ENCODE peak calls at places on chromosomes 12 and 14, in eight cellular contexts. Y, A, I, M, Z, F, K and W are unnamed samples. For H3K4me1, the result is how much of the 10 kb centered on the place peaks cover.

GRCh38 chr12:120581998-120582397 is 796 bp upstream of the POP5 start:
- DNase-seq in F (no peak), A (no peak), I (no peak), M (peak), Z (no peak), Y (no peak), K (no peak), W (no peak)

GRCh38 chr12:107560194-107560905 is 125.2 kb upstream of the PWP1 start:
- DNase-seq in K (peak), Z (no peak), A (no peak), F (peak), Y (peak), M (no peak), I (no peak), W (peak)

GRCh38 chr12:58459191-58459590 is 461.1 kb downstream of the LRIG3 start:
- DNase-seq in Z (no peak), K (no peak), A (no peak), Y (no peak), F (no peak), I (no peak), M (peak), W (no peak)

GRCh38 chr14:47332099-47332498 is 343.3 kb downstream of the MDGA2 start:
- DNase-seq in F (no peak), M (no peak), Z (no peak), K (no peak), Y (no peak), A (no peak), I (no peak), W (no peak)

GRCh38 chr12:113891737-113892520 is 74.2 kb downstream of the RBM19 start:
- DNase-seq in I (no peak), Z (no peak), A (no peak), F (peak), K (no peak), M (no peak), Y (no peak), W (no peak)

GRCh38 chr14:105087308-105087962 is 22.2 kb upstream of the GPR132 start:
- DNase-seq in Z (peak), A (peak), K (peak), Y (peak), I (peak), F (no peak), M (peak), W (peak)

GRCh38 chr14:92914087-92914656 is 8.8 kb upstream of the CHGA start:
- DNase-seq in I (peak), Z (peak), A (peak), F (no peak), Y (no peak), K (peak), M (peak), W (peak)

GRCh38 chr14:94370524-94370910 is 17.9 kb downstream of the SERPINA1 start:
- DNase-seq in Y (no peak), K (no peak), M (no peak), F (no peak), Z (no peak), A (no peak), I (no peak), W (no peak)

GRCh38 chr12:62736596-62736995 is 198.4 kb downstream of the PPM1H start:
- DNase-seq in M (no peak), Z (no peak), F (no peak), Y (peak), A (peak), I (no peak), K (no peak), W (no peak)

GRCh38 chr12:3913278-3913677 is 40.1 kb upstream of the PARP11 start:
- DNase-seq in F (no peak), K (no peak), A (no peak), I (no peak), Z (no peak), Y (no peak), M (no peak), W (no peak)

GRCh38 chr12:58364389-58365086 is 423.2 kb downstream of the ATP23 start:
- DNase-seq in A (no peak), M (peak), I (peak), Z (peak), Y (peak), F (peak), K (peak), W (no peak)

GRCh38 chr12:53795927-53796326 is 44.1 kb upstream of the CISTR start:
- DNase-seq in A (no peak), Z (no peak), M (no peak), I (no peak), K (no peak), F (no peak), Y (no peak), W (peak)

GRCh38 chr14:91164676-91165075 is 50.8 kb downstream of the DGLUCY start:
- DNase-seq in Y (no peak), F (no peak), A (peak), M (peak), K (no peak), I (no peak), Z (no peak), W (no peak)

GRCh38 chr12:12582193-12582881 is 19.7 kb upstream of the DUSP16 start:
- DNase-seq in M (no peak), F (no peak), Y (no peak), Z (no peak), K (no peak), I (no peak), A (no peak), W (no peak)

GRCh38 chr12:120775862-120776552 is 50.4 kb downstream of the ACADS start:
- DNase-seq in M (no peak), Y (no peak), I (peak), K (no peak), F (no peak), Z (no peak), A (no peak), W (no peak)

GRCh38 chr12:12975322-12976077 is 23.5 kb upstream of the GPRC5D start:
- DNase-seq in M (peak), Y (peak), Z (no peak), F (peak), I (no peak), A (no peak), K (peak), W (peak)

GRCh38 chr12:104682790-104683279 is 226.1 kb downstream of the CHST11 start:
- DNase-seq in F (no peak), Z (no peak), A (no peak), K (no peak), M (no peak), I (no peak), Y (no peak), W (no peak)

GRCh38 chr12:124478985-124479645 is 88.3 kb downstream of the NCOR2 start:
- DNase-seq in A (no peak), I (no peak), K (no peak), Z (no peak), F (no peak), M (no peak), Y (peak), W (no peak)

GRCh38 chr12:123973552-123974341 is 732 bp downstream of the ZNF664 start:
- DNase-seq in I (no peak), M (peak), F (no peak), Y (peak), A (peak), K (peak), Z (peak), W (peak)

GRCh38 chr14:86221000-86221399 is 691.1 kb downstream of the FLRT2 start:
- DNase-seq in K (peak), Z (no peak), M (no peak), A (no peak), Y (no peak), F (no peak), I (no peak), W (peak)

GRCh38 chr14:92244805-92245204 is 78.2 kb upstream of the SLC24A4 start:
- DNase-seq in Y (no peak), F (no peak), Z (no peak), I (no peak), K (peak), M (no peak), A (no peak), W (no peak)

GRCh38 chr12:124778411-124778810 is 85.3 kb downstream of the SCARB1 start:
- DNase-seq in Z (no peak), A (no peak), K (no peak), Y (no peak), F (no peak), I (no peak), M (no peak), W (no peak)

GRCh38 chr12:3492868-3493224 is 1.8 kb downstream of the PRMT8 start:
- DNase-seq in K (no peak), F (no peak), I (no peak), M (no peak), Y (no peak), Z (no peak), A (no peak), W (no peak)

GRCh38 chr12:87054225-87054624 is 798.0 kb upstream of the MGAT4C start:
- DNase-seq in M (peak), I (peak), F (no peak), Z (no peak), K (no peak), Y (no peak), A (no peak), W (no peak)

GRCh38 chr12:108833757-108834472 is 23.5 kb downstream of the SSH1 start:
- DNase-seq in K (no peak), I (peak), Z (no peak), F (no peak), Y (no peak), M (peak), A (no peak), W (no peak)

GRCh38 chr14:31792726-31793125 is 231.5 kb downstream of the NUBPL start:
- DNase-seq in M (no peak), I (no peak), K (no peak), A (no peak), Y (no peak), Z (no peak), F (no peak), W (no peak)

GRCh38 chr14:90580381-90581335 is 183.8 kb downstream of the CALM1 start:
- DNase-seq in Z (no peak), A (no peak), I (no peak), K (no peak), M (no peak), Y (no peak), F (no peak), W (peak)

GRCh38 chr14:31051023-31051422 is 24.8 kb upstream of the STRN3 start:
- DNase-seq in M (no peak), F (no peak), A (no peak), I (no peak), K (no peak), Y (no peak), Z (no peak), W (no peak)

GRCh38 chr12:72832024-72832423 is 559.9 kb downstream of the TRHDE start:
- DNase-seq in M (no peak), F (no peak), Z (no peak), I (no peak), Y (no peak), K (no peak), A (no peak), W (no peak)

GRCh38 chr12:72829838-72830237 is 557.7 kb downstream of the TRHDE start:
- DNase-seq in Z (no peak), I (no peak), Y (no peak), M (no peak), F (no peak), K (no peak), A (no peak), W (no peak)

DNA sequence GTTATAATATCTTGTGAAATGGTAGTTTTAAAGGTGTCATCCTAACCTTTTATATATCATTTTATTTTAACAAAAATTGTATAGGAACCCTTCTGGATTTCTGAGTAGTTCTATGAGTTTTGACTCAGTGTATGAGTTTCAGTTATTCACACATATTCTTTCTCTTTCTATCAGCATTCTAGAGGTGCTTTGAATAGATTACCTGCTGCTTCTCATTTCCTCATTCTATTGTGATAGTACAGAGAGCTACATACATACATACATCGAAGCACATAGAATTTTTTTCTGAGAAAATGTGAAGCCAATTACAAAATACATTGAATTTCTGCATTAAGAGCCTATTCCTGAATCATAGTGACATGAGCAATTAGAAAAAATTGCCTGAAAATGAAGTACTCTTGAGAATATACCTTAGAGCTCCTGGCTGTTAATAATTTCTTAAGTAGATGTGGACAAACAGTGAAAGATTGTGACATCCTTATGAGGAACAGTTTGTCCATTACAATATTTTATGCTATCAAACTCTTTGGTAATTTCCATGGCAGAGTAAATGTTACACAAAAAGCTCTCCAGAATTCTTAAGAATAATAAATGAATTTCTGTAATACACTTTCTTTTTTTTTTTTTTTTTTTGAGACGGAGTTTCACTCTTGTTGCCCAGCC is 556.6 kb downstream of the TRHDE start:
- DNase-seq in K (peak), A (no peak), M (no peak), Y (no peak), Z (no peak), F (no peak), I (no peak), W (no peak)
- H3K4me1 ChIP-seq in K (under half), A (under half), M (under half), Y (under half), Z (under half), F (under half), I (under half), W (under half)

DNA sequence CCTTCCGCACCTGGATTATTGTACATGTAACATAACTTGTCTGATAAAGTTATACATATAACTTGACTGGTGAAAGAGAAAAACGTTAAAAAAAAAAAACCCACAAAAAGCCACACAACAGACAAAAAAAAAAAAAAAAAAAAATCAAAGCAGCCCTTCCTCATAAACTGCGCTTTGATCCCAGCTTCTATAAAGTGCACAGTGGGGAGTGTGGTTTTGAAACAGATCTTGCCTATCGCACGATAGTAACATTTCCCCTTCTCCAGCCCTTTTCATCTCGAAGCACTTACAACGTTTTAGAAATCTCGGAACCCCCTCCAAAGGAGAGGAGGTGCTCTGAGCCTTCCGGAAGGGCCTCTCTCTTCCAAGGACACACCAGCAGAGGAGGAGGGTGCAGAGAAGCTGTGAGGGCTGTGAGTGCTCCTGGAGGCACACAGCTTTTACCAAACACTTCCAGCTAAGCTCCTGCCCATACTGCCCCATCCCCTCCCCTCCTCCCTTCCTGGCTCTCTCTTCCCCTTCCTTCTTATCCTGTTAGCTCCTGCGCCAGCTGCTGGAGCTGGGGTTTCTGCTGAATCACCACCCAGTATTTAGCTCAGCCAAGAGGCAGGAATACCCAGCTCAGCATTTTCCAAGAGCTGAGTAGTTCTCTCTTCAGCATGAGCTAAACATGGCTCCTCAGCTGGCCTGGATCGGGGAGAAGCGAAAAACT is 28.4 kb downstream of the SLC7A8 start:
- DNase-seq in M (peak), A (no peak), F (no peak), Z (peak), K (peak), I (peak), Y (peak), W (peak)
- H3K4me2 ChIP-seq in M (peak), A (no peak), F (peak), Z (peak), K (no peak), I (peak), Y (peak), W (peak)

GRCh38 chr12:131065801-131066200 is 112.1 kb downstream of the ADGRD1 start:
- DNase-seq in F (no peak), I (no peak), Z (no peak), Y (no peak), M (no peak), A (no peak), K (no peak), W (no peak)

GRCh38 chr12:131066886-131067490 is 113.3 kb downstream of the ADGRD1 start:
- DNase-seq in Z (no peak), Y (no peak), K (no peak), M (no peak), F (no peak), A (no peak), I (no peak), W (no peak)

GRCh38 chr12:131066207-131066885 is 112.6 kb downstream of the ADGRD1 start:
- DNase-seq in I (no peak), F (no peak), M (no peak), A (no peak), Z (no peak), K (no peak), Y (no peak), W (no peak)

GRCh38 chr12:131063960-131064359 is 110.3 kb downstream of the ADGRD1 start:
- DNase-seq in F (no peak), M (no peak), A (no peak), Y (no peak), K (no peak), I (no peak), Z (no peak), W (no peak)

GRCh38 chr12:131065279-131065678 is 111.6 kb downstream of the ADGRD1 start:
- DNase-seq in Z (no peak), I (no peak), M (no peak), Y (no peak), K (no peak), A (no peak), F (no peak), W (no peak)
- H3K4me1 ChIP-seq in Z (under half), I (under half), M (under half), Y (under half), K (under half), A (under half), F (under half), W (under half)

GRCh38 chr12:91492648-91493047 is 310.0 kb upstream of the DCN start:
- DNase-seq in Z (peak), Y (no peak), A (no peak), F (no peak), K (no peak), M (no peak), I (no peak), W (no peak)
- H3K4me2 ChIP-seq in Z (no peak), Y (no peak), A (no peak), F (no peak), K (no peak), M (no peak), I (no peak), W (no peak)

GRCh38 chr14:95885866-95886265 is 9.2 kb downstream of the TUNAR start:
- DNase-seq in A (no peak), Z (no peak), Y (no peak), M (peak), I (peak), K (no peak), F (no peak), W (no peak)

GRCh38 chr14:95884377-95884776 is 7.7 kb downstream of the TUNAR start:
- DNase-seq in Z (no peak), M (no peak), A (no peak), I (no peak), Y (no peak), F (no peak), K (no peak), W (no peak)

GRCh38 chr14:95887351-95887750 is 10.7 kb downstream of the TUNAR start:
- DNase-seq in I (no peak), K (no peak), A (no peak), Y (no peak), F (no peak), M (no peak), Z (no peak), W (no peak)

GRCh38 chr14:95886366-95886765 is 9.7 kb downstream of the TUNAR start:
- DNase-seq in Y (no peak), F (no peak), M (no peak), I (no peak), Z (no peak), A (no peak), K (no peak), W (no peak)

DNA sequence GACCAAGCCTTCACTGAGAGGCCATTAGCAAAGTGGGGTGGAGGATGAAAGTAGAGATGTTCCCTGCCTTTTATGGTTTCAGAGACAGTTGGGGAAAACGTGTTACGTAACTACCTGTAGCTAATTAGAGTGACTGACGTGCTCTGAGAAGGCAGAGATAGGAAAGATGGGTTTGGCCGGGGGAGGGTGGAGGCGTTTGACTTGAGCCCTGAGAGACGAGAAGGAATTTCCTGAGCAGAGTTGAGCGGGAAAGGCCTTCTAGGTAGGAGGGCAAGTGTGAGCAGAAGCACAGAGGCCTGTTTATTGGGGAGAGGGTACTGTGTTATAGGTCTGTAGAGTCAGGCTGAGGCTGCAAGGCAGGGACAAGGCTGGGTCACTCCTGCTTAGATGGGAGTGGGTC is 8.6 kb downstream of the TUNAR start:
- DNase-seq in F (no peak), A (no peak), M (no peak), Z (no peak), I (no peak), K (peak), Y (no peak), W (no peak)
- H3K4me1 ChIP-seq in F (under half), A (under half), M (under half), Z (under half), I (under half), K (under half), Y (under half), W (under half)